ENCODE peak calls at places on chromosomes 6 and 20, in four cellular contexts. B, H, I and F are unnamed samples.

GRCh38 chr6:159819932-159820640 is 20.0 kb downstream of the PNLDC1 start:
- DNase-seq in B (no peak), H (peak; percentile 18), I (no peak), F (no peak)

GRCh38 chr6:6997282-6998193 is 110.2 kb upstream of the RREB1 start:
- DNase-seq in B (no peak), H (no peak), I (no peak), F (no peak)

GRCh38 chr20:11906626-11907480 is 10.8 kb upstream of the BTBD3 start:
- DNase-seq in B (no peak), H (no peak), I (no peak), F (no peak)

GRCh38 chr6:34969662-34970265 is 80.7 kb downstream of the ANKS1A start:
- DNase-seq in B (no peak), H (no peak), I (no peak), F (no peak)

GRCh38 chr20:25118529-25118928 is 36.6 kb upstream of the VSX1 start:
- DNase-seq in B (no peak), H (no peak), I (no peak), F (no peak)

GRCh38 chr20:50113420-50114224 is 672 bp upstream of the UBE2V1 start:
- DNase-seq in B (no peak), H (no peak), I (no peak), F (no peak)

GRCh38 chr20:51955756-51956155 is 153.4 kb upstream of the SALL4 start:
- DNase-seq in B (no peak), H (no peak), I (no peak), F (no peak)

GRCh38 chr20:54167909-54168872 is 5.6 kb downstream of the CYP24A1 start:
- DNase-seq in B (no peak), H (no peak), I (no peak), F (no peak)

GRCh38 chr20:58293453-58293852 is 16.1 kb upstream of the RAB22A start:
- DNase-seq in B (peak; percentile 25), H (peak; percentile 24), I (peak; percentile 70), F (no peak)

GRCh38 chr6:6918216-6918983 is 189.4 kb upstream of the RREB1 start:
- DNase-seq in B (no peak), H (no peak), I (no peak), F (no peak)

GRCh38 chr6:2900821-2901644 is 2.1 kb downstream of the SERPINB9 start:
- DNase-seq in B (no peak), H (no peak), I (no peak), F (no peak)

GRCh38 chr20:33522256-33522820 is 32.4 kb downstream of the CBFA2T2 start:
- DNase-seq in B (no peak), H (no peak), I (no peak), F (no peak)

GRCh38 chr20:36628076-36628475 is 17.9 kb downstream of the SLA2 start:
- DNase-seq in B (no peak), H (no peak), I (no peak), F (no peak)

GRCh38 chr20:47352332-47353223 is 3.9 kb downstream of the ZMYND8 start:
- DNase-seq in B (peak; percentile 59), H (no peak), I (peak; percentile 52), F (peak; percentile 85)

GRCh38 chr6:89117285-89118108 is at the start of gene SRSF12:
- DNase-seq in B (peak; percentile 30), H (peak; percentile 85), I (peak; percentile 76), F (peak; percentile 56)

GRCh38 chr6:159044899-159045727 is at the start of gene TAGAP:
- DNase-seq in B (peak; percentile 52), H (peak; percentile 87), I (no peak), F (peak; percentile 69)

GRCh38 chr6:167760979-167761793 is 65.5 kb upstream of the AFDN start:
- DNase-seq in B (peak; percentile 48), H (no peak), I (no peak), F (peak; percentile 85)

GRCh38 chr6:163078712-163079111 is 335.8 kb upstream of the QKI start:
- DNase-seq in B (no peak), H (no peak), I (no peak), F (no peak)

GRCh38 chr6:36633915-36634314 is 39.8 kb downstream of the SRSF3 start:
- DNase-seq in B (peak; percentile 70), H (no peak), I (no peak), F (peak; percentile 87)

GRCh38 chr6:163688971-163689370 is 274.5 kb downstream of the QKI start:
- DNase-seq in B (no peak), H (no peak), I (no peak), F (no peak)

GRCh38 chr6:125294036-125294435 is 7.7 kb downstream of the HDDC2 start:
- DNase-seq in B (no peak), H (no peak), I (no peak), F (no peak)